ENCODE peak calls at places on chromosomes 3 and 15, in four cellular contexts. J, F, O and D are unnamed samples.

GRCh38 chr3:169813757-169814517 is 1.2 kb upstream of the LRRC34 start:
- DNase-seq in J (no peak), F (peak; percentile 83), O (peak; percentile 33), D (no peak)

GRCh38 chr3:195692361-195692700 is 28.4 kb upstream of the MUC20 start:
- DNase-seq in J (peak; percentile 5), F (no peak), O (no peak), D (no peak)

GRCh38 chr3:114650808-114651207 is 357.0 kb downstream of the TIGIT start:
- DNase-seq in J (no peak), F (no peak), O (peak; percentile 1), D (no peak)

GRCh38 chr15:77484994-77485393 is 64.3 kb downstream of the HMG20A start:
- DNase-seq in J (no peak), F (no peak), O (no peak), D (no peak)

GRCh38 chr15:90597477-90598052 is 67.8 kb downstream of the CRTC3 start:
- DNase-seq in J (no peak), F (peak; percentile 68), O (no peak), D (no peak)

GRCh38 chr15:51093865-51094605 is 671 bp downstream of the TNFAIP8L3 start:
- DNase-seq in J (no peak), F (no peak), O (peak; percentile 40), D (peak; percentile 11)

GRCh38 chr15:70269991-70270751 is 172.5 kb upstream of the TLE3 start:
- DNase-seq in J (no peak), F (no peak), O (no peak), D (no peak)

GRCh38 chr3:46994801-46995731 is 15.6 kb downstream of the NBEAL2 start:
- DNase-seq in J (no peak), F (no peak), O (no peak), D (no peak)

GRCh38 chr15:101179341-101180153 is 72.3 kb downstream of the CHSY1 start:
- DNase-seq in J (no peak), F (no peak), O (no peak), D (no peak)

GRCh38 chr3:132136334-132136716 is 101.5 kb upstream of the CPNE4 start:
- DNase-seq in J (no peak), F (no peak), O (no peak), D (no peak)

GRCh38 chr3:133865136-133865855 is 30.4 kb downstream of the RAB6B start:
- DNase-seq in J (no peak), F (no peak), O (peak; percentile 4), D (no peak)

GRCh38 chr15:89496155-89497098 is at the start of gene RHCG:
- DNase-seq in J (peak; percentile 45), F (no peak), O (peak; percentile 69), D (no peak)

GRCh38 chr3:141537866-141538265 is 51.0 kb downstream of the RASA2 start:
- DNase-seq in J (no peak), F (no peak), O (no peak), D (no peak)

GRCh38 chr3:5653426-5653825 is 465.9 kb downstream of the EDEM1 start:
- DNase-seq in J (no peak), F (no peak), O (no peak), D (no peak)

GRCh38 chr15:84911879-84912660 is 27.6 kb downstream of the SLC28A1 start:
- DNase-seq in J (peak; percentile 39), F (no peak), O (peak; percentile 89), D (no peak)

GRCh38 chr3:177191108-177191779 is 6.0 kb downstream of the TBL1XR1 start:
- DNase-seq in J (no peak), F (no peak), O (no peak), D (no peak)

GRCh38 chr15:58340176-58340575 is 91.6 kb upstream of the LIPC start:
- DNase-seq in J (no peak), F (no peak), O (no peak), D (no peak)

GRCh38 chr3:46440531-46441294 is 24.0 kb downstream of the LTF start:
- DNase-seq in J (no peak), F (peak; percentile 56), O (no peak), D (no peak)

GRCh38 chr15:71472699-71473098 is 337.7 kb upstream of the NR2E3 start:
- DNase-seq in J (no peak), F (no peak), O (no peak), D (no peak)

GRCh38 chr15:58842713-58843396 is 71.8 kb downstream of the MINDY2 start:
- DNase-seq in J (peak; percentile 17), F (peak; percentile 21), O (no peak), D (no peak)

GRCh38 chr15:43771816-43772215 is 5.0 kb downstream of the ELL3 start:
- DNase-seq in J (no peak), F (no peak), O (no peak), D (no peak)

GRCh38 chr15:48896775-48897143 is 18.8 kb downstream of the EID1 start:
- DNase-seq in J (no peak), F (no peak), O (no peak), D (no peak)

GRCh38 chr3:122232485-122232884 is 49.0 kb downstream of the CASR start:
- DNase-seq in J (no peak), F (no peak), O (no peak), D (no peak)

GRCh38 chr3:37223084-37223975 is 48.9 kb upstream of the LRRFIP2 start:
- DNase-seq in J (no peak), F (no peak), O (peak; percentile 29), D (no peak)
- TF ChIP-seq FOXK2 in J (no peak), F (no peak), O (no peak), D (no peak)

GRCh38 chr15:39133201-39133600 is 447.7 kb upstream of the THBS1 start:
- DNase-seq in J (no peak), F (no peak), O (no peak), D (no peak)

GRCh38 chr15:39139431-39140059 is 441.3 kb upstream of the THBS1 start:
- DNase-seq in J (no peak), F (no peak), O (no peak), D (no peak)

GRCh38 chr15:39134282-39134681 is 446.6 kb upstream of the THBS1 start:
- DNase-seq in J (no peak), F (no peak), O (no peak), D (no peak)

GRCh38 chr15:39132071-39132470 is 448.8 kb upstream of the THBS1 start:
- DNase-seq in J (no peak), F (no peak), O (no peak), D (no peak)

DNA sequence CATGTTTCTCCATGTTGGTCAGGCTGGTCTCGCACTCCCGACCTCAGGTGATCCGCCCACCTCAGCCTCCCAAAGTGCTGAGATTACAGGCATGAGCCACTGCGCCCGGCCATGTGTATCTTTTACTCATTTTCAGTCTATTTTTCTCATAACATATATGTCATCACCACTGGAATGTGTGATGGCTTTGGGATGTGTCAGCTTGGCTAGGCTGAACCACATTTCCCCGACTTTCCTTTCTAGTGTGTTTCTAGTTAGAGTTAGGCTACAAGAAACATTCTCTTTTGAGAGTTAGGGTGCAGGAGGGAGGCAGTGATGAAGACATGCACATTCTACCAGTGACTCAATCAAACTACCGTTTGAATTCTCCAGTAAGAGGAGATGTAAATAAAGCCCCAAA is 444.9 kb upstream of the THBS1 start:
- DNase-seq in J (no peak), F (no peak), O (no peak), D (no peak)
- TF ChIP-seq FOXK2 in J (no peak), F (no peak), O (no peak), D (no peak)

DNA sequence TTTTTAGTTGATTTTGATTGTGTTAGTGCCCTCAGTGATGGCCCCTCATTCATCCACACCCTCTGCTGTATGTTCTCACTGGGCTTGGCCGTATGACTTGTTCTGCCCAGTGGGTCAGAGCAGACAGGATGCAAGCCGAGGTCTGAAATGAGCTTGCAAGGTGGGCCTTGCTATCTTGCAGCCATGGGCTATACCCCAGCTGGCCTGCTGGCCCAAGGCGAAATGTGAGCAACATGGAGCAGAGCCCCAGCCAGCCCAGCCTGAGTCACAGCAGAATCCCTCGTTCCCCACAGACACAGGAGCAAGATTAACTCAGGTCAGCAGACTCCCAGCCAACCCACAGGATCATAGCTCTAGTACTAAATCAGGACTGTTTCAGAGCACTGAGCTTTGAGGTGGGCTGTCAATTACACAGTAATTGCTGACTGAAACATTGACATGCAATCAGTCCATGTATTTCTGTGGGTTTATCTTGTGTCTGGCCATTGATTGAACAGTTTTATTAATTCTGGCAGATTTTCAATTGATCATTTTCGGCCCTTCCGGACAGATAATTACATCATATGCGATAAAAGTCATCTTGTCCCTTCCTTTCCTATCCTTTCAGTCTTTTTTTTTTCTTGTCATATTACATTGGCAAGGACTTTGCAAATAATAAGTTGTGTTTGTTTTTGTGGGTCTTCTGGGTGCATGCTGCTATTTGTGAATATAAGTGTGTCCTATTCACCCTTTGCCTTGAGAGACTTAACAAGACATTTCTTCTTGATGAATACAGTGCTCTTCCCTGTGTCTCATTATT is 27.1 kb downstream of the KLF15 start:
- DNase-seq in J (no peak), F (no peak), O (no peak), D (no peak)
- TF ChIP-seq FOXK2 in J (no peak), F (no peak), O (no peak), D (no peak)

GRCh38 chr3:72597756-72598195 is 250.5 kb downstream of the SHQ1 start:
- DNase-seq in J (peak; percentile 23), F (no peak), O (no peak), D (peak; percentile 22)
- TF ChIP-seq FOXK2 in J (no peak), F (no peak), O (no peak), D (no peak)

GRCh38 chr3:183775781-183776180 is 49.6 kb downstream of the MAP6D1 start:
- DNase-seq in J (no peak), F (no peak), O (no peak), D (no peak)

GRCh38 chr3:183782576-183782975 is 42.8 kb downstream of the MAP6D1 start:
- DNase-seq in J (no peak), F (no peak), O (no peak), D (no peak)

GRCh38 chr3:183777016-183777618 is 48.3 kb downstream of the MAP6D1 start:
- DNase-seq in J (no peak), F (no peak), O (no peak), D (no peak)

GRCh38 chr3:183779896-183780450 is 45.4 kb downstream of the MAP6D1 start:
- DNase-seq in J (no peak), F (no peak), O (no peak), D (no peak)

GRCh38 chr3:183781246-183781645 is 44.1 kb downstream of the MAP6D1 start:
- DNase-seq in J (no peak), F (no peak), O (no peak), D (no peak)
- TF ChIP-seq FOXK2 in J (no peak), F (no peak), O (no peak), D (no peak)

DNA sequence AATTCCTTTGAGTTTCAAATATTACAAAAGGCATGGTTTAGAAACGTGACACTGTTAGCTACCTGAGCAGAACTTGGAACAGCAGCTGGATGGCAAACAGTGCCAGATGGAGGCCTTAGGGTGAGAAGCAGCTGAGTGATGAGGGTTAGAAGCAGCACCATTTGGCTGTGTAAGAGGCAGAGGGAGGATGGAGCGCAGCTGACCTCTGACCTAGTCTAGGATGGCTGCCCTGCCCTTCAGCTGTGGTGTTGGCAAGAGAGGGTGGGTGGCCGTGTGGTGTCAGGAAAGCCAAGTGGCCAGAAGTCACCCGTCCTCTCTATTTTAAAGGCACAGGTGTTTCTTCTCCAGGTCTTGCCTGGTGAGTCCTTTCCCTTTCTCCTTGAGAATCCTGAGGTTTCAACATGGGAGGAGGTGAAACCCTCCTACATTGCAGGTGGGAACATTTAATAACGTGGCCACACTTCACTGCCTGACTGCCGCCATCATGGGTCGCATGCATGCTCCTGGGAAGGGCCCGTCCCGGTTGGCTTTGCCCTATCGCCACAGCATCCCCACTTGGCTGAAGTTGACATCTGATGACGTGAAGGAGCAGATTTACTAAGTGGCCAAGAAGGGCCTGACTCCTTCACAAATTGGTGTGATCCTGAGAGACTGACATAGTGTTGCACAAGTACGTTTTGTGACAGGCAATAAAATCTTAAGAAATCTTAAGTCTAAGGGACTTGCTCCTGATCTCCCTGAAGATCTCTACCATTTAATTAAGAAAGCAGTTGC is 17.6 kb downstream of the BCL2L10 start:
- DNase-seq in J (no peak), F (no peak), O (no peak), D (no peak)
- TF ChIP-seq FOXK2 in J (no peak), F (no peak), O (no peak), D (no peak)